ENCODE peak calls at places on chromosome 9, in seven cellular contexts. L is kidney epithelial cell, X is astrocyte, U is IMR-90, F is hepatocyte, D is A549, J is Calu3. B is an unnamed sample.

GRCh38 chr9:93295456-93296076 is 111.6 kb downstream of the WNK2 start:
- DNase-seq in U (no peak), F (no peak), X (no peak), J (no peak), L (no peak), D (no peak), B (no peak)

GRCh38 chr9:23324511-23324910 is 501.5 kb downstream of the ELAVL2 start:
- DNase-seq in L (no peak), J (no peak), X (no peak), U (no peak), D (no peak), F (no peak), B (no peak)

GRCh38 chr9:33458444-33458843 is 11.1 kb upstream of the AQP3 start:
- DNase-seq in L (peak), F (peak), J (peak), D (peak), X (peak), U (peak), B (no peak)

GRCh38 chr9:134345737-134346136 is 19.5 kb downstream of the RXRA start:
- DNase-seq in F (no peak), U (no peak), L (no peak), J (no peak), X (no peak), D (no peak), B (no peak)

GRCh38 chr9:5628183-5628529 is 751 bp upstream of the RIC1 start:
- DNase-seq in F (peak), J (no peak), L (no peak), U (no peak), D (no peak), X (no peak), B (no peak)

GRCh38 chr9:123216387-123216786 is 52.0 kb downstream of the STRBP start:
- DNase-seq in D (no peak), L (no peak), X (peak), F (no peak), J (no peak), U (no peak), B (no peak)

GRCh38 chr9:88998911-88999310 is 7.6 kb downstream of the S1PR3 start:
- DNase-seq in J (no peak), X (peak), D (peak), F (no peak), L (no peak), U (no peak), B (no peak)

GRCh38 chr9:112753725-112754124 is 3.2 kb downstream of the SNX30 start:
- DNase-seq in L (no peak), U (peak), X (peak), D (no peak), F (peak), J (peak), B (no peak)

GRCh38 chr9:6910032-6910431 is 152.3 kb downstream of the KDM4C start:
- DNase-seq in L (no peak), F (no peak), J (no peak), D (peak), U (peak), X (no peak), B (no peak)

GRCh38 chr9:119322137-119322695 is 47.0 kb downstream of the BRINP1 start:
- DNase-seq in L (no peak), J (no peak), U (no peak), D (no peak), F (peak), X (peak), B (no peak)

GRCh38 chr9:136107155-136107952 is 11.3 kb downstream of the TMEM250 start:
- DNase-seq in F (no peak), J (no peak), U (no peak), X (no peak), D (no peak), L (no peak), B (no peak)

GRCh38 chr9:95715911-95716435 is 159.5 kb upstream of the ERCC6L2 start:
- DNase-seq in L (no peak), X (no peak), U (peak), J (no peak), D (no peak), F (no peak), B (no peak)

GRCh38 chr9:76845254-76845653 is 60.7 kb downstream of the PRUNE2 start:
- DNase-seq in X (peak), F (no peak), L (no peak), J (no peak), D (no peak), U (no peak), B (no peak)

GRCh38 chr9:27179245-27179870 is 70.3 kb downstream of the TEK start:
- DNase-seq in F (no peak), L (no peak), U (peak), D (no peak), J (no peak), X (peak), B (no peak)

GRCh38 chr9:8542537-8542936 is 743.0 kb upstream of the DMAC1 start:
- DNase-seq in X (no peak), D (no peak), J (no peak), U (no peak), L (no peak), F (no peak), B (no peak)

GRCh38 chr9:104921067-104921741 is 6.8 kb downstream of the ABCA1 start:
- DNase-seq in X (no peak), J (no peak), L (no peak), U (no peak), D (no peak), F (no peak), B (no peak)

GRCh38 chr9:129889461-129889935 is 54.2 kb downstream of the USP20 start:
- DNase-seq in F (no peak), U (no peak), D (no peak), J (no peak), X (no peak), L (no peak), B (no peak)

GRCh38 chr9:134964271-134964670 is 46.6 kb upstream of the FCN1 start:
- DNase-seq in F (no peak), J (no peak), X (no peak), U (no peak), L (no peak), D (no peak), B (no peak)

GRCh38 chr9:38682713-38683112 is 37.2 kb downstream of the FAM240B start:
- DNase-seq in L (peak), F (peak), X (peak), D (peak), U (peak), J (peak), B (no peak)

GRCh38 chr9:70030156-70030555 is 13.5 kb upstream of the MAMDC2 start:
- DNase-seq in D (no peak), J (no peak), F (no peak), X (no peak), L (no peak), U (no peak), B (no peak)

GRCh38 chr9:86353591-86354047 is 591 bp downstream of the TUT7 start:
- DNase-seq in X (no peak), L (no peak), F (peak), D (no peak), J (peak), U (no peak), B (no peak)

GRCh38 chr9:76023715-76024195 is 133.3 kb downstream of the PCSK5 start:
- DNase-seq in U (no peak), L (peak), J (no peak), F (no peak), D (no peak), X (peak), B (no peak)

GRCh38 chr9:70121818-70122436 is 78.3 kb downstream of the MAMDC2 start:
- DNase-seq in J (no peak), X (peak), U (peak), F (no peak), D (no peak), L (no peak), B (no peak)

GRCh38 chr9:14313951-14314423 is at the start of gene NFIB:
- DNase-seq in F (peak), D (peak), X (no peak), U (peak), L (no peak), J (peak), B (peak)

GRCh38 chr9:70411141-70411929 is 3.1 kb downstream of the KLF9 start:
- DNase-seq in L (no peak), F (peak), D (no peak), U (peak), J (no peak), X (peak), B (no peak)

GRCh38 chr9:70602364-70603019 is 188.0 kb upstream of the KLF9 start:
- DNase-seq in L (peak), D (peak), F (peak), U (peak), J (peak), X (peak), B (peak)

GRCh38 chr9:14343948-14344547 is 30.1 kb upstream of the NFIB start:
- DNase-seq in X (no peak), L (no peak), D (peak), F (no peak), U (no peak), J (no peak), B (peak)

GRCh38 chr9:13896047-13896446 is 417.9 kb downstream of the NFIB start:
- DNase-seq in F (no peak), X (no peak), U (no peak), L (no peak), D (no peak), J (no peak), B (no peak)

GRCh38 chr9:16704489-16705111 is 165.9 kb downstream of the BNC2 start:
- DNase-seq in F (peak), J (no peak), U (peak), L (no peak), D (no peak), X (no peak), B (peak)

GRCh38 chr9:131954299-131954698 is 125.4 kb downstream of the MED27 start:
- DNase-seq in D (peak), L (no peak), F (no peak), U (no peak), J (peak), X (no peak), B (no peak)
- TF ChIP-seq CTCF in D (peak), L (peak), F (peak), U (peak), J (no peak), X (no peak), B (no peak)

GRCh38 chr9:35564658-35565061 is 40.4 kb upstream of the TESK1 start:
- DNase-seq in L (no peak), X (no peak), F (no peak), J (no peak), D (no peak), U (no peak), B (no peak)

GRCh38 chr9:35568196-35568595 is 36.9 kb upstream of the TESK1 start:
- DNase-seq in L (no peak), X (no peak), U (no peak), D (no peak), J (peak), F (no peak), B (no peak)

GRCh38 chr9:35569206-35569605 is 35.9 kb upstream of the TESK1 start:
- DNase-seq in D (no peak), J (no peak), U (no peak), X (no peak), F (no peak), L (no peak), B (no peak)

GRCh38 chr9:35563791-35564197 is 41.3 kb upstream of the TESK1 start:
- DNase-seq in L (no peak), J (no peak), D (no peak), F (peak), U (no peak), X (no peak), B (peak)

DNA sequence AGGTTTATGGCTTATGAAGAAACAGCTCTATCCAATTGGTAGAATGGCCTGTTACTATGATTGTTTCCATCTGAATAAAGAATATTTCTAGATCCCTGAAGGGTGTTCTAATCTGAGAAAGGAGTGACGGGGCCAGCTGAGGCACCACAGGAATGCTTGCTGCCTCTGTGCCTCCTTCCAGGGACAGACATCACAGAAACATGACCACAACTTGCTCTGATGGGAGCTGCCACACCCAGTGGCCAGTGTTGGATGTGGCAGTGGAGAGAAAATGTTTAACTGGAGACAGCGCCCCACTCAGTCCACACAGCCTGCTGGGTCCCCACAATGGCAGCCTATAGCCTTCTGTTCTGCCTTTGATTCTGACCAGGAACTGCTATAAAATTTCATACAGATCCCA is 38.6 kb upstream of the TESK1 start:
- DNase-seq in X (peak), L (no peak), U (no peak), D (peak), J (no peak), F (no peak), B (no peak)
- TF ChIP-seq CTCF in X (no peak), L (no peak), U (no peak), D (peak), J (no peak), F (no peak), B (no peak)

DNA sequence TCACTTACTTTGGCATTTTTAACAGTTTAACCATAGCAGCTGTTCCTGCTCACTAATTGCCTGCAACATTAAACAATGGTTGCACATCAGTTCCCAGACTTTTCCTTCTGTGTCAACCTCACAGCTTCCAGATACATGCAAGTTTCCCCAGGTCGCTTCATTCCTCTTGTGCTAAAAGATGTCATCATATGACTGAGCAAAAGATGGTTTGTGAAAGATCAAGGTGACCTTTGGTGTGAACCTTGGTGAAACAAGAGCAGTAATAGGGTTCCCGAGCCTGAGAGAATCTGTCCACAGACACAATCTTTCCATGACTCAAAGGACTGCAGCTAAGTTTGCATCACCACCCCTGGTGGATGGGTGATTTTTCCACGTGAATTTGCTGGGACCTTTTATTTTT is 500.4 kb upstream of the PAPPA start:
- DNase-seq in J (no peak), U (peak), D (no peak), X (peak), L (no peak), F (no peak), B (no peak)
- TF ChIP-seq CTCF in J (no peak), U (no peak), D (no peak), X (no peak), L (no peak), F (no peak), B (no peak)

GRCh38 chr9:108850293-108850897 is 5.4 kb downstream of the ACTL7B start:
- DNase-seq in D (peak), X (peak), L (no peak), F (peak), J (no peak), U (peak), B (no peak)
- TF ChIP-seq CTCF in D (peak), X (peak), L (peak), F (peak), J (no peak), U (peak), B (no peak)

GRCh38 chr9:137296214-137297059 is 5.6 kb downstream of the NRARP start:
- DNase-seq in L (no peak), D (peak), X (peak), U (peak), J (peak), F (no peak), B (peak)

GRCh38 chr9:137294684-137295312 is 7.3 kb downstream of the NRARP start:
- DNase-seq in L (no peak), U (peak), J (no peak), D (no peak), F (peak), X (no peak), B (peak)

GRCh38 chr9:137294091-137294683 is 7.9 kb downstream of the NRARP start:
- DNase-seq in D (peak), U (peak), F (peak), X (peak), L (no peak), J (peak), B (peak)

GRCh38 chr9:137297060-137297664 is 4.9 kb downstream of the NRARP start:
- DNase-seq in U (no peak), J (no peak), D (no peak), L (no peak), F (no peak), X (no peak), B (no peak)

GRCh38 chr9:137295313-137296213 is 6.5 kb downstream of the NRARP start:
- DNase-seq in F (peak), L (no peak), J (peak), U (no peak), X (no peak), D (no peak), B (peak)
- TF ChIP-seq CTCF in F (peak), L (no peak), J (peak), U (peak), X (peak), D (peak), B (peak)

GRCh38 chr9:726005-726404 is 115.5 kb upstream of the DMRT1 start:
- DNase-seq in J (no peak), L (no peak), X (no peak), F (no peak), U (no peak), D (no peak), B (no peak)

GRCh38 chr9:722388-722980 is 119.0 kb upstream of the DMRT1 start:
- DNase-seq in D (no peak), L (no peak), X (no peak), U (no peak), F (no peak), J (no peak), B (no peak)

GRCh38 chr9:720239-720881 is 121.1 kb upstream of the DMRT1 start:
- DNase-seq in D (no peak), J (no peak), F (no peak), L (no peak), U (no peak), X (no peak), B (no peak)

GRCh38 chr9:727767-728166 is 113.7 kb upstream of the DMRT1 start:
- DNase-seq in L (no peak), D (no peak), F (no peak), U (no peak), J (peak), X (no peak), B (no peak)

DNA sequence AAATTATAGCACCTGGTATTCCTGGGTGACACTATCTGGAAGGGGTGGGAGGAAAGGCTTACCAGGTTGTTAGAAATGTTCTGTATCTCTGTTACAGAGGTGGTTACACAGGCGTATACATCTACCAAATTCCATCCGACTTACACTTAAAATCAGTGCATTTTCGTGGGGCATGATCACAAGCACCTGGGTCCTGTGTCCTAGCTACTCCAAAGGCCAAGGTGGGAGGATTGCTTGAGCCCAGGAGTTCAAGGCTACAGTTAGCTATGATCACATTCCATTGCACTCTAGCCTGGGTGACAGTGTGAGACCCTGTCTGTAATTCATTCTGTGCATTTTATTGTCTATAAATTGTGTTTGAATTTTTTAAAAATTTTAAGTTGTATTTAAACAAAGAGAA is 118.2 kb upstream of the DMRT1 start:
- DNase-seq in U (no peak), F (no peak), X (no peak), J (no peak), D (no peak), L (no peak), B (no peak)
- TF ChIP-seq CTCF in U (no peak), F (no peak), X (no peak), J (no peak), D (no peak), L (no peak), B (no peak)

DNA sequence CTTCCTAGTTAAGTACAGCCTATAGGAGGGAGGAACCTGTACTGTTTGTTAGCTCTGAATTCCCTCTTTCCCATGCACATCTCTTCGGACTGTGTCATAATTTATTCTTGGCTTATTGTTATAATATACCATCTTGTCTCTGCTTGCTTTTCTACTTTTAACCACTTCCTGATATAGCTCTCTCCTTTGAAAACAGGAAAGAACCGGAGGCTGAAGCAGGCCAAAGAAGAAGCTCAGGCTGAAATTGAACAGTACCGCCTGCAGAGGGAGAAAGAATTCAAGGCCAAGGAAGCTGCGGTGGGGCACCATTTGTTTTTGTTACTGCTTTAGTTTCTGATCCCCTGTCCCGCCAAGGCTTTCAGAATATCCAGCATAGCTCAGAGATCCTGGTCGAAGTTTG is 4.8 kb downstream of the ATP6V1G1 start:
- DNase-seq in X (no peak), L (no peak), U (peak), F (no peak), J (no peak), D (no peak), B (peak)
- TF ChIP-seq CTCF in X (peak), L (peak), U (peak), F (peak), J (no peak), D (no peak), B (no peak)

DNA sequence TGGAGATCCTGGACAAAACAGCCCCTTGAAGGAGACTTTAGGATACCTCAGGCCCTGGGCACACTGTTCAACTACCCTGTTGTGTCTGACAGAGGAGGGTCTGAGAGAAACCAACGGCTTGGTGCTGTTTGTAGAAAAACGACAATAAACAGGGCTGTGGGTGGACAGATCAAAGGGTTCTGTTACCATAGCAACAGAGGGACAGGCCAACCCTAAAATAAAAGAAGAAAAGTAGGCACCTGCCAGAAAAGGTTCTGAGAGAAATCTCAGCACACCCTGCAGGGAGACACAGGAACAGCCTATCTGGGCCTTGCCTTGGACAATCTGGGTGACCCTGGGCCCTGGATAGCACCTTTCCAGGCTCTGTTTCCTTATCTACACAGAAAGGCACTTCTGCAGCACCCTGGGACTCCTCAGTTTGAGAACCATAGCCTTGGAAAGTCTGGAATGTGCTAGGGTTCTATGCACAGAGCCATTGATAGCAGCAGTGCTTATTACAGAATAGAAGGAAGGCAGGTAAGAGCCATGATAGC is 104.8 kb upstream of the TBC1D2 start:
- DNase-seq in U (no peak), J (no peak), L (no peak), F (no peak), D (no peak), X (no peak), B (no peak)
- TF ChIP-seq CTCF in U (no peak), J (no peak), L (no peak), F (no peak), D (no peak), X (no peak), B (no peak)

GRCh38 chr9:127977877-127978647 is 2.7 kb downstream of the EEIG1 start:
- DNase-seq in U (peak), D (peak), F (no peak), X (peak), J (peak), L (no peak), B (no peak)
- TF ChIP-seq CTCF in U (no peak), D (no peak), F (no peak), X (no peak), J (no peak), L (peak), B (no peak)

B was measured in endothelial cell.